ENCODE peak calls at places on chromosome 16, in eight cellular contexts. One of them, this sample, is unnamed.

GRCh38 chr16:83004868-83005652 is 378.3 kb downstream of the CDH13 start:
- DNase-seq in brain microvascular endothelial cell: no peak
- DNase-seq in left lung: no peak
- DNase-seq in GM20000: no peak
- DNase-seq in AG04449: no peak
- DNase-seq in OCI-LY7: no peak
- DNase-seq in ovary: no peak
- DNase-seq in endothelial cell: no peak
- DNase-seq in this sample: no peak

GRCh38 chr16:9932000-9932399 is 250.2 kb downstream of the GRIN2A start:
- DNase-seq in brain microvascular endothelial cell: no peak
- DNase-seq in GM20000: no peak
- DNase-seq in left lung: no peak
- DNase-seq in AG04449: no peak
- DNase-seq in endothelial cell: no peak
- DNase-seq in OCI-LY7: no peak
- DNase-seq in ovary: no peak
- DNase-seq in this sample: no peak

GRCh38 chr16:30185683-30186421 is 2.5 kb downstream of the CORO1A start:
- DNase-seq in ovary: no peak
- DNase-seq in OCI-LY7: peak; percentile 90
- DNase-seq in GM20000: peak; percentile 87
- DNase-seq in left lung: peak; percentile 92
- DNase-seq in endothelial cell: no peak
- DNase-seq in brain microvascular endothelial cell: no peak
- DNase-seq in AG04449: no peak
- DNase-seq in this sample: peak; percentile 89

GRCh38 chr16:51175081-51175480 is 24.0 kb upstream of the SALL1 start:
- DNase-seq in GM20000: no peak
- DNase-seq in OCI-LY7: no peak
- DNase-seq in brain microvascular endothelial cell: no peak
- DNase-seq in AG04449: no peak
- DNase-seq in left lung: no peak
- DNase-seq in ovary: no peak
- DNase-seq in endothelial cell: no peak
- DNase-seq in this sample: no peak

GRCh38 chr16:24689128-24689527 is 40.3 kb upstream of the TNRC6A start:
- DNase-seq in left lung: no peak
- DNase-seq in ovary: no peak
- DNase-seq in AG04449: no peak
- DNase-seq in brain microvascular endothelial cell: no peak
- DNase-seq in endothelial cell: peak; percentile 52
- DNase-seq in GM20000: no peak
- DNase-seq in OCI-LY7: peak; percentile 20
- DNase-seq in this sample: peak; percentile 45

GRCh38 chr16:35562471-35562870 is 2103.1 kb downstream of the TP53TG3F start:
- DNase-seq in ovary: no peak
- DNase-seq in OCI-LY7: no peak
- DNase-seq in left lung: no peak
- DNase-seq in AG04449: no peak
- DNase-seq in endothelial cell: no peak
- DNase-seq in brain microvascular endothelial cell: no peak
- DNase-seq in GM20000: no peak
- DNase-seq in this sample: no peak

GRCh38 chr16:29909398-29909797 is 9.1 kb downstream of the ASPHD1 start:
- DNase-seq in brain microvascular endothelial cell: no peak
- DNase-seq in endothelial cell: no peak
- DNase-seq in left lung: no peak
- DNase-seq in ovary: no peak
- DNase-seq in OCI-LY7: no peak
- DNase-seq in GM20000: no peak
- DNase-seq in AG04449: no peak
- DNase-seq in this sample: no peak

GRCh38 chr16:53089434-53090270 is 34.9 kb downstream of the CHD9 start:
- DNase-seq in ovary: no peak
- DNase-seq in left lung: no peak
- DNase-seq in endothelial cell: no peak
- DNase-seq in AG04449: no peak
- DNase-seq in OCI-LY7: no peak
- DNase-seq in GM20000: no peak
- DNase-seq in brain microvascular endothelial cell: no peak
- DNase-seq in this sample: no peak

GRCh38 chr16:70594569-70594968 is 51.8 kb upstream of the IL34 start:
- DNase-seq in AG04449: no peak
- DNase-seq in endothelial cell: no peak
- DNase-seq in ovary: peak; percentile 66
- DNase-seq in GM20000: no peak
- DNase-seq in left lung: no peak
- DNase-seq in brain microvascular endothelial cell: no peak
- DNase-seq in OCI-LY7: no peak
- DNase-seq in this sample: no peak

GRCh38 chr16:31350275-31351005 is 4.5 kb upstream of the ITGAX start:
- DNase-seq in brain microvascular endothelial cell: no peak
- DNase-seq in endothelial cell: no peak
- DNase-seq in GM20000: no peak
- DNase-seq in OCI-LY7: no peak
- DNase-seq in AG04449: no peak
- DNase-seq in ovary: no peak
- DNase-seq in left lung: no peak
- DNase-seq in this sample: peak; percentile 34

GRCh38 chr16:50257876-50258275 is 8.5 kb upstream of the ADCY7 start:
- DNase-seq in brain microvascular endothelial cell: no peak
- DNase-seq in left lung: no peak
- DNase-seq in ovary: no peak
- DNase-seq in OCI-LY7: no peak
- DNase-seq in endothelial cell: no peak
- DNase-seq in GM20000: no peak
- DNase-seq in AG04449: no peak
- DNase-seq in this sample: no peak

GRCh38 chr16:83068686-83069085 is 441.9 kb downstream of the CDH13 start:
- DNase-seq in left lung: no peak
- DNase-seq in GM20000: no peak
- DNase-seq in AG04449: no peak
- DNase-seq in endothelial cell: no peak
- DNase-seq in OCI-LY7: no peak
- DNase-seq in ovary: no peak
- DNase-seq in brain microvascular endothelial cell: peak; percentile 49
- DNase-seq in this sample: no peak

GRCh38 chr16:17365211-17365541 is 105.6 kb downstream of the XYLT1 start:
- DNase-seq in AG04449: no peak
- DNase-seq in GM20000: no peak
- DNase-seq in brain microvascular endothelial cell: no peak
- DNase-seq in left lung: no peak
- DNase-seq in endothelial cell: no peak
- DNase-seq in ovary: no peak
- DNase-seq in OCI-LY7: no peak
- DNase-seq in this sample: no peak

GRCh38 chr16:17365591-17366298 is 105.0 kb downstream of the XYLT1 start:
- DNase-seq in AG04449: no peak
- DNase-seq in OCI-LY7: no peak
- DNase-seq in ovary: no peak
- DNase-seq in left lung: no peak
- DNase-seq in GM20000: no peak
- DNase-seq in brain microvascular endothelial cell: no peak
- DNase-seq in endothelial cell: no peak
- DNase-seq in this sample: no peak

GRCh38 chr16:17362946-17363345 is 107.8 kb downstream of the XYLT1 start:
- DNase-seq in left lung: no peak
- DNase-seq in AG04449: no peak
- DNase-seq in endothelial cell: no peak
- DNase-seq in GM20000: no peak
- DNase-seq in OCI-LY7: no peak
- DNase-seq in brain microvascular endothelial cell: no peak
- DNase-seq in ovary: no peak
- DNase-seq in this sample: no peak

GRCh38 chr16:17366299-17366961 is 104.3 kb downstream of the XYLT1 start:
- DNase-seq in GM20000: no peak
- DNase-seq in endothelial cell: no peak
- DNase-seq in ovary: no peak
- DNase-seq in OCI-LY7: no peak
- DNase-seq in AG04449: no peak
- DNase-seq in brain microvascular endothelial cell: no peak
- DNase-seq in left lung: no peak
- DNase-seq in this sample: no peak

GRCh38 chr16:17364319-17365210 is 106.2 kb downstream of the XYLT1 start:
- DNase-seq in brain microvascular endothelial cell: no peak
- DNase-seq in GM20000: no peak
- DNase-seq in OCI-LY7: no peak
- DNase-seq in endothelial cell: no peak
- DNase-seq in left lung: no peak
- DNase-seq in AG04449: peak; percentile 85
- DNase-seq in ovary: peak; percentile 18
- DNase-seq in this sample: no peak
- TF ChIP-seq CTCF in brain microvascular endothelial cell: no peak
- TF ChIP-seq CTCF in GM20000: no peak
- TF ChIP-seq CTCF in OCI-LY7: no peak
- TF ChIP-seq CTCF in endothelial cell: no peak
- TF ChIP-seq CTCF in left lung: no peak
- TF ChIP-seq CTCF in AG04449: no peak
- TF ChIP-seq CTCF in ovary: no peak
- TF ChIP-seq CTCF in this sample: no peak

GRCh38 chr16:68348645-68349445 is 38.0 kb downstream of the PRMT7 start:
- DNase-seq in endothelial cell: no peak
- DNase-seq in left lung: peak; percentile 36
- DNase-seq in OCI-LY7: no peak
- DNase-seq in brain microvascular endothelial cell: no peak
- DNase-seq in ovary: no peak
- DNase-seq in AG04449: no peak
- DNase-seq in GM20000: no peak
- DNase-seq in this sample: no peak
- TF ChIP-seq CTCF in endothelial cell: no peak
- TF ChIP-seq CTCF in left lung: no peak
- TF ChIP-seq CTCF in OCI-LY7: no peak
- TF ChIP-seq CTCF in brain microvascular endothelial cell: no peak
- TF ChIP-seq CTCF in ovary: no peak
- TF ChIP-seq CTCF in AG04449: no peak
- TF ChIP-seq CTCF in GM20000: no peak
- TF ChIP-seq CTCF in this sample: no peak

DNA sequence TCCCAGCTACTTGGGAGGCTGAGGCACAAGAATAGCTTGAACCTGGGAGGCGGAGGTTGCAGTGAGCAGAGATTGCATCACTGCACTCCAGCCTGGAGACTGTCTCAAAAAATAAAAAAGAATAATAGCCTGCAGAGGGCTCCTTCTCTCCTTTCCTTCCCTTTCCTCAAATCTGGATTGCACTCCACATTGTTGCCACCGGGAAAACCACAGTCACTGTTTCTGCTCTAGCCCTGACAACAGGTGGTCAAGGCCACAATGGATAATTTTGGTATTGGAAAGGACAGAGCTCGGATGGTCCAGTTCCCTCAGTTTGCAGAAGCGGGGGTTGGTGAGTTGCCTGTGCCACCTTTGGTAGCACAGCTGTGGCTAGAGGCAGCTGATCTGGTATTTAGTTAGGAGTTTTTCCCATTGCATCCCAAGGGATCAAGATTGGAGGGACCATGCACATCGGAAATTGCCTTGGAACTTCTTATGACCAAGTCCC is 44.7 kb upstream of the PRSS54 start:
- DNase-seq in OCI-LY7: no peak
- DNase-seq in AG04449: no peak
- DNase-seq in ovary: no peak
- DNase-seq in endothelial cell: peak; percentile 46
- DNase-seq in left lung: no peak
- DNase-seq in GM20000: no peak
- DNase-seq in brain microvascular endothelial cell: no peak
- DNase-seq in this sample: no peak
- TF ChIP-seq CTCF in OCI-LY7: peak; percentile 41
- TF ChIP-seq CTCF in AG04449: peak; percentile 21
- TF ChIP-seq CTCF in ovary: no peak
- TF ChIP-seq CTCF in endothelial cell: peak; percentile 27
- TF ChIP-seq CTCF in left lung: no peak
- TF ChIP-seq CTCF in GM20000: no peak
- TF ChIP-seq CTCF in brain microvascular endothelial cell: peak; percentile 54
- TF ChIP-seq CTCF in this sample: no peak

GRCh38 chr16:117381-118365 is 20.8 kb downstream of the NPRL3 start:
- DNase-seq in brain microvascular endothelial cell: no peak
- DNase-seq in ovary: peak; percentile 57
- DNase-seq in left lung: peak; percentile 83
- DNase-seq in endothelial cell: peak; percentile 75
- DNase-seq in OCI-LY7: peak; percentile 71
- DNase-seq in AG04449: no peak
- DNase-seq in GM20000: peak; percentile 56
- DNase-seq in this sample: peak; percentile 74
- TF ChIP-seq CTCF in brain microvascular endothelial cell: peak; percentile 89
- TF ChIP-seq CTCF in ovary: no peak
- TF ChIP-seq CTCF in left lung: peak; percentile 71
- TF ChIP-seq CTCF in endothelial cell: peak; percentile 89
- TF ChIP-seq CTCF in OCI-LY7: peak; percentile 85
- TF ChIP-seq CTCF in AG04449: peak; percentile 70
- TF ChIP-seq CTCF in GM20000: peak; percentile 58
- TF ChIP-seq CTCF in this sample: peak; percentile 34

DNA sequence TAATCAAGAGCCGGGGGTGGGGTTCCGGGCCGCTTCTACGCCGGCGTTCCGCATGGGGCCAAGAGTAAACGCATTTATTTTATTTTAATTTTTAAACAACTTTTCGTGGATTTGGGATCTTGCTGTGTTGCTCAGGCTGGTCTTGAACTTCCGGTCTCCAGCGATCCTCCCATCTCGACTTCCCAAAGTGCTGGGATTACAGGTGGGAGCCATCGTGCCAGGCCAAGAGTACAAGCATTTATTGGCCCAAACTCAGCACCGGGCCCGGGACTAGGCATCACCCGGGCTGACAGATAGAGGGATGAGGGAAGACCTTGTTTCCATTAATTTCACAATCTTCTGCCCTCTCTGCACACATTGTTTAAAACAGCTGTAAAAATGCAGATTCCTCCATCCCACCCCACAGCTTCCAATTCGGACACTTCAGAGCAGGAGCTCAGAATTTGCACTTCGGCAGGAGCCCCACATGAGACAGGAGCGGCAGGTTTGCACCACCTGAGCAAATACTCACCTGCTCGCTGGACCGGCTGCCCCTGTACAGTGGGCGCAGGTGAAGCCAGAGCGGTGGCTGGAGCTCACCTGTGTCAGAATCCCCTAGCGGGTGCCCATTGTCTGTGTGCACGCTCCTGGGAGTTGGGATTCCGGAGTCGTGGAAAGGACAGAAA is 663 bp upstream of the GINS2 start:
- DNase-seq in GM20000: no peak
- DNase-seq in AG04449: no peak
- DNase-seq in brain microvascular endothelial cell: no peak
- DNase-seq in left lung: no peak
- DNase-seq in endothelial cell: no peak
- DNase-seq in ovary: no peak
- DNase-seq in OCI-LY7: no peak
- DNase-seq in this sample: no peak
- TF ChIP-seq CTCF in GM20000: no peak
- TF ChIP-seq CTCF in AG04449: no peak
- TF ChIP-seq CTCF in brain microvascular endothelial cell: no peak
- TF ChIP-seq CTCF in left lung: no peak
- TF ChIP-seq CTCF in endothelial cell: no peak
- TF ChIP-seq CTCF in ovary: no peak
- TF ChIP-seq CTCF in OCI-LY7: no peak
- TF ChIP-seq CTCF in this sample: no peak

DNA sequence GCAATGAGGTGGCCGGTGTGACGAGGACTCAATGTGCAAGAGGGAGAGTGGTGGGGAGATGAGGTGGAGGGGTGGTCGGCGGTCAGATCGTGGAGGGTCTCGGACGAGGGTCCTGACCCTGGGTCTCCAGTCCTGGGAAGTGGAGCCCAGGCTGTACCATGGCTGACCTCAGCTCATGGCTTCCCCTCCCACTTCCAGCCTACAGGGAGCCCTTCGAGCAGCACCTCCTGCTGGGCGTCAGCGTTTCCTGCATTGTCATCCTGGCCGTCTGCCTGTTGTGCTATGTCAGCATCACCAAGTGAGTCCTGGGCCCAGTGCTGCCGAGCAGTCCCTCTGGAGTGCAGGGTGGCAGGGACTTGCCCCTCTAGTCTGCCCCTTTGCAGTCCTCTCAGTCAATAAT is 41.8 kb downstream of the IL4R start:
- DNase-seq in ovary: no peak
- DNase-seq in endothelial cell: peak; percentile 52
- DNase-seq in OCI-LY7: peak; percentile 35
- DNase-seq in left lung: no peak
- DNase-seq in AG04449: no peak
- DNase-seq in brain microvascular endothelial cell: peak; percentile 53
- DNase-seq in GM20000: no peak
- DNase-seq in this sample: no peak
- TF ChIP-seq CTCF in ovary: no peak
- TF ChIP-seq CTCF in endothelial cell: peak; percentile 25
- TF ChIP-seq CTCF in OCI-LY7: peak; percentile 70
- TF ChIP-seq CTCF in left lung: peak; percentile 48
- TF ChIP-seq CTCF in AG04449: peak; percentile 40
- TF ChIP-seq CTCF in brain microvascular endothelial cell: peak; percentile 70
- TF ChIP-seq CTCF in GM20000: no peak
- TF ChIP-seq CTCF in this sample: peak; percentile 7